ENCODE peak calls at places on chromosomes 5 and 9, in four cellular contexts. L, V, H and T are unnamed samples.

GRCh38 chr5:67182406-67182805 is 14.2 kb downstream of the CD180 start:
- DNase-seq in L (peak), V (no peak), H (peak), T (no peak)

GRCh38 chr5:1320436-1321344 is 24.2 kb downstream of the CLPTM1L start:
- DNase-seq in L (no peak), V (no peak), H (no peak), T (no peak)

GRCh38 chr9:94140791-94141790 is 56.8 kb downstream of the PTPDC1 start:
- DNase-seq in L (no peak), V (no peak), H (no peak), T (no peak)

GRCh38 chr5:52328220-52328619 is 459.5 kb upstream of the ITGA1 start:
- DNase-seq in L (no peak), V (no peak), H (no peak), T (no peak)

GRCh38 chr5:149486726-149487635 is 64.3 kb downstream of the CSNK1A1 start:
- DNase-seq in L (peak), V (peak), H (no peak), T (no peak)

GRCh38 chr5:178505639-178506407 is 84.4 kb downstream of the COL23A1 start:
- DNase-seq in L (no peak), V (no peak), H (no peak), T (no peak)

GRCh38 chr9:69898714-69899209 is 78.1 kb downstream of the CFAP95 start:
- DNase-seq in L (no peak), V (peak), H (no peak), T (no peak)

GRCh38 chr5:176741566-176742211 is 68.7 kb upstream of the UNC5A start:
- DNase-seq in L (peak), V (no peak), H (no peak), T (no peak)

GRCh38 chr9:128203842-128204551 is 818 bp downstream of the DNM1 start:
- DNase-seq in L (peak), V (no peak), H (peak), T (no peak)

GRCh38 chr5:168106008-168106761 is 185.3 kb upstream of the WWC1 start:
- DNase-seq in L (no peak), V (peak), H (no peak), T (no peak)

GRCh38 chr5:124932791-124933600 is 186.6 kb upstream of the ZNF608 start:
- DNase-seq in L (no peak), V (no peak), H (no peak), T (no peak)

GRCh38 chr5:98443916-98444315 is 329.5 kb upstream of the RGMB start:
- DNase-seq in L (no peak), V (no peak), H (no peak), T (no peak)

GRCh38 chr5:77251921-77252320 is 41.4 kb downstream of the PDE8B start:
- DNase-seq in L (no peak), V (no peak), H (no peak), T (no peak)

GRCh38 chr9:23621166-23621565 is 204.9 kb downstream of the ELAVL2 start:
- DNase-seq in L (no peak), V (no peak), H (no peak), T (no peak)
- TF ChIP-seq HDAC2 in L (no peak), V (no peak), H (no peak), T (no peak)

DNA sequence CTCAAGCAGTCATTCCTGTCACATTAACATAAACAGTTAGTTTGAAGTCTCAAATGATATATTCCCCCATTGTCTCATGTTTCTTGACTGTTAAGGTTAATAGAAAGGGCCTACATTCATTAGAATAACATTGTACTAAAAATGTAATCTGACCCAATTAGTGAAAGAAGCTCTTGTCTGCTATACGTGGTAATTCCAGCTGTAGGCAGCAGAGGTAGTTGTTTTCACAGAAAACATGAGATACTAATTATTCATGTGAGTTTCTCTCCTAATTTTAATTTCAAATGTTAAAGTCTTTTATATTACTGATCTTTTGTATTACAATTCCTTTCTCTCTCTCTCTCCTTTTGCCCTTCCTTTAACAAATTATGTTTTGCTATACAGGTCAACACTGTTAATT is 26.0 kb upstream of the AP3B1 start:
- DNase-seq in L (no peak), V (peak), H (no peak), T (no peak)
- TF ChIP-seq TAF1 in L (no peak), V (no peak), H (no peak), T (no peak)

GRCh38 chr5:114362977-114363721 is 1.3 kb downstream of the KCNN2 start:
- DNase-seq in L (peak), V (no peak), H (no peak), T (no peak)
- TF ChIP-seq EZH2 in L (no peak), V (no peak), H (no peak), T (no peak)

DNA sequence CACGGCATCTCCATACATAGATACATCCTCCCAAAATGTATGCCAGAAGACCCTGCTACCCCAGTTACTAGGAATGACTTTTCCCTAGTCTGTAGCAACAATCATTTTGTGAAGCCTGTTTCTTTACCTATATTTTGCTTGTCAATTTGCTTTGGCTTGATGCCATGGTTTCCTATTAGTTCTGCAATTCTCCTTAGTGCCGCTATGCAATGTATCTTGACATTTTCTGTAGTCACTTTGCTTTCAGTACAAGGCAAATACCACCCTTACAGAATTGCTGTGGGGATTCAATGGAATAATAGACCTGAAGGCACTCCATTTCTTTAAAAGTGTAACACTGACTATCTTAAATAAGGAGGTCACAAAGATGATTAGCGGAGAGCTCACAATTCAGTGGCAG is 291.1 kb downstream of the NR2F1-AS1 start:
- DNase-seq in L (no peak), V (peak), H (no peak), T (no peak)
- TF ChIP-seq HDAC2 in L (no peak), V (no peak), H (no peak), T (no peak)